ENCODE peak calls at places on chromosomes 3 and 15, in five cellular contexts. P, C, H, M and U are unnamed samples.

GRCh38 chr15:96515391-96515790 is 184.9 kb downstream of the NR2F2 start:
- DNase-seq in P (no peak), C (no peak), H (peak), M (no peak), U (no peak)

GRCh38 chr3:16085884-16086608 is 88.4 kb upstream of the GALNT15 start:
- DNase-seq in P (no peak), C (no peak), H (no peak), M (peak), U (no peak)

GRCh38 chr3:133927543-133928066 is 31.9 kb upstream of the RAB6B start:
- DNase-seq in P (no peak), C (peak), H (peak), M (no peak), U (peak)

GRCh38 chr3:117399311-117400068 is 689.9 kb downstream of the TUSC7 start:
- DNase-seq in P (no peak), C (no peak), H (no peak), M (no peak), U (no peak)

GRCh38 chr15:68576253-68577236 is 2.2 kb upstream of the CORO2B start:
- DNase-seq in P (no peak), C (no peak), H (no peak), M (no peak), U (no peak)

GRCh38 chr3:197599089-197599765 is 43.5 kb upstream of the BDH1 start:
- DNase-seq in P (peak), C (peak), H (peak), M (no peak), U (peak)

GRCh38 chr3:143433787-143434378 is 314.3 kb downstream of the CHST2 start:
- DNase-seq in P (no peak), C (peak), H (no peak), M (no peak), U (no peak)

GRCh38 chr3:193053031-193053430 is 135.4 kb upstream of the MB21D2 start:
- DNase-seq in P (no peak), C (no peak), H (no peak), M (no peak), U (no peak)

GRCh38 chr15:79472446-79472845 is 40.3 kb downstream of the MINAR1 start:
- DNase-seq in P (no peak), C (no peak), H (no peak), M (no peak), U (no peak)

GRCh38 chr15:95558131-95558530 is 772.4 kb upstream of the NR2F2 start:
- DNase-seq in P (no peak), C (no peak), H (peak), M (no peak), U (no peak)

GRCh38 chr3:30602946-30603345 is 3.5 kb upstream of the TGFBR2 start:
- DNase-seq in P (no peak), C (no peak), H (no peak), M (no peak), U (no peak)